ENCODE peak calls at places on chromosomes 2 and 18, in eight cellular contexts. J is Peyer's patch, V is ovary, G is IMR-90, W is adrenal gland, F is lower leg skin, L is transverse colon, Y is H54. R is an unnamed sample.

GRCh38 chr2:71784734-71785549 is 331.6 kb downstream of the DYSF start:
- DNase-seq in J (no peak), V (no peak), G (peak; percentile 18), W (peak; percentile 45), F (peak; percentile 19), L (no peak), Y (peak; percentile 79), R (no peak)

GRCh38 chr2:23584054-23584745 is 199.2 kb downstream of the KLHL29 start:
- DNase-seq in J (no peak), V (no peak), G (no peak), W (no peak), F (no peak), L (no peak), Y (no peak), R (no peak)

GRCh38 chr2:150479075-150479915 is 8.2 kb downstream of the RND3 start:
- DNase-seq in J (no peak), V (no peak), G (peak; percentile 60), W (no peak), F (no peak), L (no peak), Y (no peak), R (no peak)

GRCh38 chr2:20585710-20586378 is 65.1 kb downstream of the HS1BP3 start:
- DNase-seq in J (no peak), V (no peak), G (no peak), W (peak; percentile 61), F (no peak), L (no peak), Y (no peak), R (no peak)

GRCh38 chr18:42915240-42915791 is 200.2 kb downstream of the RIT2 start:
- DNase-seq in J (no peak), V (no peak), G (no peak), W (no peak), F (no peak), L (no peak), Y (no peak), R (no peak)

GRCh38 chr2:174573621-174574081 is 24.0 kb downstream of the WIPF1 start:
- DNase-seq in J (no peak), V (no peak), G (no peak), W (no peak), F (no peak), L (no peak), Y (no peak), R (no peak)

GRCh38 chr2:160697817-160698216 is 204.2 kb upstream of the RBMS1 start:
- DNase-seq in J (no peak), V (no peak), G (no peak), W (no peak), F (no peak), L (no peak), Y (no peak), R (no peak)

GRCh38 chr2:175049671-175050070 is 44.5 kb upstream of the CHN1 start:
- DNase-seq in J (no peak), V (no peak), G (peak; percentile 65), W (no peak), F (no peak), L (no peak), Y (no peak), R (no peak)

GRCh38 chr2:201470821-201471731 is 19.5 kb downstream of the STRADB start:
- DNase-seq in J (no peak), V (no peak), G (peak; percentile 69), W (no peak), F (no peak), L (no peak), Y (no peak), R (no peak)

GRCh38 chr18:70036168-70036567 is 88.5 kb upstream of the CD226 start:
- DNase-seq in J (no peak), V (no peak), G (no peak), W (no peak), F (no peak), L (no peak), Y (no peak), R (no peak)

GRCh38 chr18:77165489-77166415 is 33.2 kb upstream of the MBP start:
- DNase-seq in J (no peak), V (no peak), G (no peak), W (no peak), F (peak; percentile 75), L (no peak), Y (no peak), R (no peak)

GRCh38 chr18:77164026-77164425 is 31.4 kb upstream of the MBP start:
- DNase-seq in J (no peak), V (no peak), G (no peak), W (no peak), F (no peak), L (no peak), Y (no peak), R (no peak)

GRCh38 chr18:77166523-77166922 is 33.9 kb upstream of the MBP start:
- DNase-seq in J (no peak), V (no peak), G (no peak), W (no peak), F (no peak), L (no peak), Y (no peak), R (no peak)

GRCh38 chr18:77162580-77162979 is 30.0 kb upstream of the MBP start:
- DNase-seq in J (no peak), V (no peak), G (no peak), W (no peak), F (no peak), L (no peak), Y (no peak), R (no peak)

DNA sequence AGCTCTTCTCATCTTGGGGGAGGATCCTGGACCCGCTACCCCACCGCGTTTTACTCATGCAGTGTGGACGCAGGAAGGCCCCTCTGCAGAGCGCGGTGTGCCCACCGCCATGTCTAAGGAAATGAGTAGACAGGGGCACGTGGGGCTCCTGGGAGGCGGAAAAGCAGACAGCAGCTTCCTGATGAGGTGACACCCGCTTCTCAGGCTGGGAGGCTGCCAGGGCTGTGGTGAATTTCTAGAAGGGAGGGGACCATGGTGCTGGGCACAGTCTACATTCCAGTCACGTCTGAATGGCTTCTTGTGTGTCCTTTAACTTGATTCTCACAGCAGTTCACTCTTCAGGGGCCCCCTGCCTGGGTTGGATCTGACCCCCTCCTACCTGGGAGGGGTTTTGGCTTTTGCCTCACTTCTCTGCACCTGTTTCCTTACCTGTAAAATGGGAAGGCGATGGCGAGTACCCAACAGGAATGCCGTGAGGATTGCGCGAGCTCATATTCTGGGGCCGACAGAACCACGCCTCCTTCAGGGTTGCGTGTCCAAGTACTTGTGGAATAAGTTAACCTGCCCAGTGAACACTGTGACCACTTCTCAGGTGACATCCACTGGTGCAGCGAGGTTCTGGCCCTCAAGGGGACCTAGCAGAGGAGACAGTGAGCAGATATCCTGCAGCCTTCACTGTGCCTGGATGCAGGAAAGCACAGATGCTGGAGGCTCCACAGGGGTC is 32.3 kb upstream of the MBP start:
- DNase-seq in J (no peak), V (no peak), G (no peak), W (no peak), F (no peak), L (no peak), Y (no peak), R (no peak)
- TF ChIP-seq POLR2A in J (no peak), V (no peak), G (no peak), W (no peak), F (no peak), L (no peak), Y (no peak), R (no peak)

GRCh38 chr2:235314371-235314915 is 179.4 kb upstream of the AGAP1 start:
- DNase-seq in J (no peak), V (no peak), G (no peak), W (no peak), F (no peak), L (no peak), Y (no peak), R (no peak)
- TF ChIP-seq POLR2A in J (no peak), V (no peak), G (no peak), W (no peak), F (no peak), L (no peak), Y (no peak), R (no peak)

GRCh38 chr18:58320907-58321561 is 277.0 kb downstream of the NEDD4L start:
- DNase-seq in J (no peak), V (no peak), G (no peak), W (no peak), F (no peak), L (no peak), Y (no peak), R (no peak)

GRCh38 chr18:58325521-58325908 is 281.5 kb downstream of the NEDD4L start:
- DNase-seq in J (no peak), V (no peak), G (peak; percentile 33), W (no peak), F (no peak), L (no peak), Y (no peak), R (no peak)

GRCh38 chr18:58319719-58320118 is 275.7 kb downstream of the NEDD4L start:
- DNase-seq in J (no peak), V (no peak), G (no peak), W (no peak), F (no peak), L (no peak), Y (no peak), R (no peak)

GRCh38 chr18:58324824-58325520 is 280.9 kb downstream of the NEDD4L start:
- DNase-seq in J (no peak), V (no peak), G (no peak), W (no peak), F (no peak), L (no peak), Y (no peak), R (no peak)

DNA sequence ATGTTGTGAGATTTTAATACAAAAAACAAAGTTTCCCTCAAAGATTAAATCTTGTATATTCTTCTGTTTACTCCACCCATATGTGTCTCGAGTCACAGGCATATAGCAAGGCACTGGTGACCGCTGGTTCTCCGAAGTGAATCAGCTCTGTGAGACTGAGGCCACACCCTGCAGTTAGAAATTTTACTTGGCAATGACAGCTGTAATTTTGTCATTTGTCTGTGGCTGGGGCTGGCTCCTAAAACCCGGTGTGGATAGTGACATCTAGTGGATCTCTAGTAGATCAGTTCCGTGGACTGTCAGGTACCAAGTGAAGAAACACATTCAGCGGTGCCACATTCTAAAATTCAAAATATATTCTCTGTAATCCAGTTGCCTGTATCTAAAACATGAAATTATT is 278.0 kb downstream of the NEDD4L start:
- DNase-seq in J (no peak), V (peak; percentile 39), G (peak; percentile 74), W (peak; percentile 89), F (peak; percentile 86), L (peak; percentile 74), Y (peak; percentile 53), R (peak; percentile 88)
- TF ChIP-seq POLR2A in J (no peak), V (no peak), G (no peak), W (no peak), F (no peak), L (no peak), Y (no peak), R (no peak)

GRCh38 chr2:48148841-48149240 is 242.5 kb upstream of the FBXO11 start:
- DNase-seq in J (no peak), V (no peak), G (no peak), W (no peak), F (no peak), L (no peak), Y (no peak), R (peak; percentile 92)

GRCh38 chr2:48144777-48145176 is 238.5 kb upstream of the FBXO11 start:
- DNase-seq in J (no peak), V (no peak), G (no peak), W (no peak), F (no peak), L (no peak), Y (no peak), R (peak; percentile 72)

GRCh38 chr2:48146552-48146951 is 240.3 kb upstream of the FBXO11 start:
- DNase-seq in J (no peak), V (no peak), G (no peak), W (no peak), F (no peak), L (no peak), Y (no peak), R (peak; percentile 69)

GRCh38 chr2:48147719-48148118 is 241.4 kb upstream of the FBXO11 start:
- DNase-seq in J (no peak), V (no peak), G (no peak), W (no peak), F (no peak), L (no peak), Y (no peak), R (no peak)

GRCh38 chr2:48145845-48146452 is 239.7 kb upstream of the FBXO11 start:
- DNase-seq in J (no peak), V (no peak), G (peak; percentile 30), W (no peak), F (no peak), L (no peak), Y (no peak), R (peak; percentile 90)
- TF ChIP-seq POLR2A in J (no peak), V (no peak), G (no peak), W (no peak), F (no peak), L (no peak), Y (no peak), R (peak; percentile 71)